ENCODE peak calls at places on chromosome 18, in six cellular contexts. One of them, this sample, is unnamed.

GRCh38 chr18:48300463-48300961 is 108.7 kb downstream of the ZBTB7C start:
- DNase-seq in GM06990: no peak
- DNase-seq in AG04450: no peak
- DNase-seq in cardiac fibroblast: no peak
- DNase-seq in spleen: peak
- DNase-seq in lower leg skin: peak
- DNase-seq in this sample: no peak

GRCh38 chr18:58545338-58546096 is 83.4 kb downstream of the ALPK2 start:
- DNase-seq in cardiac fibroblast: no peak
- DNase-seq in lower leg skin: no peak
- DNase-seq in spleen: no peak
- DNase-seq in AG04450: no peak
- DNase-seq in GM06990: no peak
- DNase-seq in this sample: no peak

GRCh38 chr18:48924621-48925601 is 25.9 kb downstream of the SMAD7 start:
- DNase-seq in lower leg skin: no peak
- DNase-seq in AG04450: no peak
- DNase-seq in spleen: no peak
- DNase-seq in cardiac fibroblast: no peak
- DNase-seq in GM06990: no peak
- DNase-seq in this sample: no peak

GRCh38 chr18:29147944-29148343 is 971.0 kb upstream of the CDH2 start:
- DNase-seq in AG04450: peak
- DNase-seq in GM06990: no peak
- DNase-seq in spleen: no peak
- DNase-seq in cardiac fibroblast: peak
- DNase-seq in lower leg skin: no peak
- DNase-seq in this sample: no peak

GRCh38 chr18:27861539-27861938 is 315.4 kb downstream of the CDH2 start:
- DNase-seq in GM06990: no peak
- DNase-seq in lower leg skin: no peak
- DNase-seq in AG04450: no peak
- DNase-seq in cardiac fibroblast: no peak
- DNase-seq in spleen: no peak
- DNase-seq in this sample: no peak

GRCh38 chr18:57698571-57699276 is 77.1 kb upstream of the NARS1 start:
- DNase-seq in GM06990: no peak
- DNase-seq in AG04450: peak
- DNase-seq in spleen: no peak
- DNase-seq in cardiac fibroblast: peak
- DNase-seq in lower leg skin: peak
- DNase-seq in this sample: no peak

GRCh38 chr18:37084912-37085311 is 256.0 kb downstream of the KIAA1328 start:
- DNase-seq in AG04450: no peak
- DNase-seq in spleen: no peak
- DNase-seq in lower leg skin: no peak
- DNase-seq in GM06990: no peak
- DNase-seq in cardiac fibroblast: no peak
- DNase-seq in this sample: no peak

GRCh38 chr18:79724299-79725080 is 44.9 kb downstream of the CTDP1 start:
- DNase-seq in lower leg skin: no peak
- DNase-seq in cardiac fibroblast: no peak
- DNase-seq in GM06990: no peak
- DNase-seq in AG04450: no peak
- DNase-seq in spleen: no peak
- DNase-seq in this sample: no peak

GRCh38 chr18:49081511-49082146 is 130.9 kb upstream of the SMAD7 start:
- DNase-seq in cardiac fibroblast: no peak
- DNase-seq in AG04450: no peak
- DNase-seq in GM06990: no peak
- DNase-seq in spleen: no peak
- DNase-seq in lower leg skin: no peak
- DNase-seq in this sample: no peak

GRCh38 chr18:22293417-22293816 is 124.0 kb downstream of the GATA6 start:
- DNase-seq in GM06990: no peak
- DNase-seq in cardiac fibroblast: peak
- DNase-seq in spleen: no peak
- DNase-seq in AG04450: no peak
- DNase-seq in lower leg skin: no peak
- DNase-seq in this sample: no peak

GRCh38 chr18:79518028-79518682 is 122.4 kb downstream of the NFATC1 start:
- DNase-seq in spleen: peak
- DNase-seq in AG04450: no peak
- DNase-seq in GM06990: no peak
- DNase-seq in cardiac fibroblast: no peak
- DNase-seq in lower leg skin: peak
- DNase-seq in this sample: no peak

GRCh38 chr18:68623342-68623741 is 91.6 kb downstream of the TMX3 start:
- DNase-seq in cardiac fibroblast: peak
- DNase-seq in spleen: no peak
- DNase-seq in lower leg skin: no peak
- DNase-seq in GM06990: no peak
- DNase-seq in AG04450: peak
- DNase-seq in this sample: no peak

GRCh38 chr18:3040881-3041280 is 27.9 kb upstream of the LPIN2 start:
- DNase-seq in AG04450: no peak
- DNase-seq in GM06990: no peak
- DNase-seq in cardiac fibroblast: no peak
- DNase-seq in lower leg skin: peak
- DNase-seq in spleen: no peak
- DNase-seq in this sample: no peak

GRCh38 chr18:24731981-24732380 is 271.5 kb downstream of the HRH4 start:
- DNase-seq in cardiac fibroblast: no peak
- DNase-seq in lower leg skin: no peak
- DNase-seq in AG04450: no peak
- DNase-seq in spleen: no peak
- DNase-seq in GM06990: no peak
- DNase-seq in this sample: no peak

GRCh38 chr18:39764848-39765247 is 2190.2 kb upstream of the PIK3C3 start:
- DNase-seq in GM06990: no peak
- DNase-seq in spleen: no peak
- DNase-seq in AG04450: no peak
- DNase-seq in cardiac fibroblast: no peak
- DNase-seq in lower leg skin: no peak
- DNase-seq in this sample: no peak

GRCh38 chr18:55321268-55322175 is 266.5 kb downstream of the TCF4 start:
- DNase-seq in AG04450: peak
- DNase-seq in spleen: peak
- DNase-seq in GM06990: peak
- DNase-seq in lower leg skin: peak
- DNase-seq in cardiac fibroblast: peak
- DNase-seq in this sample: peak

GRCh38 chr18:61194726-61195125 is 138.5 kb upstream of the CDH20 start:
- DNase-seq in AG04450: no peak
- DNase-seq in lower leg skin: no peak
- DNase-seq in GM06990: no peak
- DNase-seq in spleen: no peak
- DNase-seq in cardiac fibroblast: no peak
- DNase-seq in this sample: no peak

GRCh38 chr18:49839012-49839411 is 25.7 kb upstream of the ACAA2 start:
- DNase-seq in cardiac fibroblast: peak
- DNase-seq in lower leg skin: no peak
- DNase-seq in spleen: no peak
- DNase-seq in GM06990: no peak
- DNase-seq in AG04450: no peak
- DNase-seq in this sample: no peak

GRCh38 chr18:43692291-43692690 is 415.0 kb upstream of the SYT4 start:
- DNase-seq in spleen: no peak
- DNase-seq in cardiac fibroblast: peak
- DNase-seq in GM06990: no peak
- DNase-seq in lower leg skin: no peak
- DNase-seq in AG04450: no peak
- DNase-seq in this sample: no peak

GRCh38 chr18:55048892-55049291 is 89.6 kb upstream of the CCDC68 start:
- DNase-seq in AG04450: no peak
- DNase-seq in cardiac fibroblast: peak
- DNase-seq in GM06990: no peak
- DNase-seq in lower leg skin: no peak
- DNase-seq in spleen: no peak
- DNase-seq in this sample: no peak

GRCh38 chr18:44911773-44912172 is 231.1 kb downstream of the SETBP1 start:
- DNase-seq in GM06990: no peak
- DNase-seq in AG04450: no peak
- DNase-seq in spleen: no peak
- DNase-seq in cardiac fibroblast: no peak
- DNase-seq in lower leg skin: no peak
- DNase-seq in this sample: no peak

DNA sequence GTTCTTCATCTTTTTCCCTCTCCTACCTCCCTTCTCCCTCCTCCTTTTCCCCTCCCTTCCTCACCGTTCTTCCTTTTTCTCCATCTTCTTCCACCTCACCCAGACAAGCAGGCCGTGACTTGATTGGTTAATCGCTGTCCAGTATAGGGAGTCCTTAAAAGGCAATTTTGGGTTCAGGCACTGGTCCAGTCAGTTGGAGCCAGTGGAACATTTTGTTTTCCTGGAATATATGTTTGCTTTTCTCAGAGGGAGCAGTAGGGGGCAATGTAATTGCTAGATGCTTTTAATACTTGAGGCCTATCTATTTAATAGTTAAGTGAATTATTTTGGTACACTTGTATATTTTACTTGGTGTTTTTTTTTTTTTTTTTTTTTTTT is 15.0 kb downstream of the ELAC1 start:
- DNase-seq in lower leg skin: no peak
- DNase-seq in cardiac fibroblast: peak
- DNase-seq in AG04450: no peak
- DNase-seq in spleen: no peak
- DNase-seq in GM06990: no peak
- DNase-seq in this sample: no peak
- TF ChIP-seq CTCF in lower leg skin: no peak
- TF ChIP-seq CTCF in cardiac fibroblast: no peak
- TF ChIP-seq CTCF in AG04450: no peak
- TF ChIP-seq CTCF in spleen: no peak
- TF ChIP-seq CTCF in GM06990: no peak
- TF ChIP-seq CTCF in this sample: no peak

DNA sequence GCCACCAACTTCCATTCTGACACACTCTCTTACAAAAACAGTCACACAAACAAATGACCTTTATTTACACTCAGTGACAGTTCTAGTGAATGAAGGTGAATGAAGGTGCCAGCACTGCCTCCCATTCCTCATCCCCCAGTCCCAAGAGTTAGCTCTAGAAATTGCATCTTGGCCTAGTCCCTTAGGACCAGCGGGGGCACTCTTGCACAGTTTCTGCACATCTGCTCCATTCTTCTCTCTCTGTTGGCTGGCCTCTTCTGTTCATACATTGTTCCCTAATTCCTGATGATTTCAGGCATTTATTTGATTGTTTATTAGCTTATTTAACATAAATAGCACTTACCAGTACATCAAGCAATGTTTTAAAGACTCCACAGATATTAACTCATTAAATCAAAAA is 30.9 kb downstream of the GAREM1 start:
- DNase-seq in cardiac fibroblast: no peak
- DNase-seq in lower leg skin: no peak
- DNase-seq in spleen: no peak
- DNase-seq in GM06990: no peak
- DNase-seq in AG04450: no peak
- DNase-seq in this sample: no peak
- TF ChIP-seq CTCF in cardiac fibroblast: peak
- TF ChIP-seq CTCF in lower leg skin: no peak
- TF ChIP-seq CTCF in spleen: no peak
- TF ChIP-seq CTCF in GM06990: peak
- TF ChIP-seq CTCF in AG04450: peak
- TF ChIP-seq CTCF in this sample: no peak

DNA sequence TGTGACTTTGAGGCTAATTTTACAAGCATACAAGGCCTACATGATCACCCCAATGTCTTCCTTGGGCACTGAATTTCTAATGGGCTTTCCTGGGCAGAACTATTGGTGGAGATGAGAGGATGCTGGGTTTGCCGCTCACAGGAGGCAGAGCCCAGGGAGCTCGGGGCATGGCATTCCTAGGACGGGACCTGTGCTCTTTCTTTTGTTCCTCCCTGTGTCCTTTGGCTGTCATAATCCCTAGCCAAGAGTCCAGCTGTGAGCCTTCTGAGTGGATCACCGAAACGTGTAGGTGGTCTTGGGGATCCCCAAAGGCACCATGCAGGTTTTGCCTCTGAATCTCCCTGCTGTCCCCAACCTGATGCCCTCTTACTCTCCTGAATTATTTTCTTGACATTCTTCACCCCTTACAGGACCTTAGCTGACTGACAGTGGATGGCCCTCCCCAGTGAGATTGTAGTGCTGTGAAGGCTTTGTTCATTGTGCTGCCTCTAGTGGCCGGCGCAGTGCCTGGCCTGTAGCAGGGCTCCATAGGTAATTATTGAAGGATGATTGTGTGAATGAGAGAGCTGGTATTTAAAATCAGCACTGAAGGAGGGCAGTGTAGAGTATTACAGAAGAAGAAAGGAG is 221.9 kb downstream of the ZNF407 start:
- DNase-seq in cardiac fibroblast: peak
- DNase-seq in GM06990: no peak
- DNase-seq in spleen: no peak
- DNase-seq in AG04450: no peak
- DNase-seq in lower leg skin: no peak
- DNase-seq in this sample: no peak
- TF ChIP-seq CTCF in cardiac fibroblast: peak
- TF ChIP-seq CTCF in GM06990: peak
- TF ChIP-seq CTCF in spleen: peak
- TF ChIP-seq CTCF in AG04450: peak
- TF ChIP-seq CTCF in lower leg skin: no peak
- TF ChIP-seq CTCF in this sample: peak

GRCh38 chr18:62659698-62660097 is 55.6 kb upstream of the PHLPP1 start:
- DNase-seq in GM06990: no peak
- DNase-seq in spleen: no peak
- DNase-seq in cardiac fibroblast: no peak
- DNase-seq in AG04450: no peak
- DNase-seq in lower leg skin: peak
- DNase-seq in this sample: no peak
- TF ChIP-seq CTCF in GM06990: no peak
- TF ChIP-seq CTCF in spleen: no peak
- TF ChIP-seq CTCF in cardiac fibroblast: no peak
- TF ChIP-seq CTCF in AG04450: no peak
- TF ChIP-seq CTCF in lower leg skin: no peak
- TF ChIP-seq CTCF in this sample: no peak

DNA sequence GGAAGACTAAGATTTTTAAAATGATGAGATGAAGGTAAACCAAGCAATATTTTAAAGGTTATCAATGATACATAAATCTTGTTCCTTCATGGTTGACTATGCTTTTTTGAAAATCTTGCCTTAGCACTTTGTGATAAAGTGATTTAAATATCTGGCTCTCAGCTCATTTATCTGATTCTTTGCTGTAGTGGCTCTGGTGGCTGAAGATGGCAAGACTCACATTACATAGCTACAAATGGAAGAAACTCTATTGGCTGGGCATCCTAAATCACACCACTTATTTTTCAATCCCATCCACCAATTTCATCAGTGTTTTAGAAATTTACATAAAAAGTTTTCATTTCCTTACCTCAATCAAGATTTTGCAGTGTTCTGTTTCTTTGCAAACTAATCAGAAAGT is 16.6 kb upstream of the APCDD1 start:
- DNase-seq in GM06990: no peak
- DNase-seq in spleen: no peak
- DNase-seq in cardiac fibroblast: no peak
- DNase-seq in AG04450: no peak
- DNase-seq in lower leg skin: no peak
- DNase-seq in this sample: no peak
- TF ChIP-seq CTCF in GM06990: no peak
- TF ChIP-seq CTCF in spleen: peak
- TF ChIP-seq CTCF in cardiac fibroblast: no peak
- TF ChIP-seq CTCF in AG04450: no peak
- TF ChIP-seq CTCF in lower leg skin: no peak
- TF ChIP-seq CTCF in this sample: no peak

GRCh38 chr18:32549248-32549842 is 78.7 kb upstream of the GAREM1 start:
- DNase-seq in GM06990: no peak
- DNase-seq in spleen: no peak
- DNase-seq in lower leg skin: no peak
- DNase-seq in cardiac fibroblast: peak
- DNase-seq in AG04450: no peak
- DNase-seq in this sample: no peak
- TF ChIP-seq CTCF in GM06990: peak
- TF ChIP-seq CTCF in spleen: peak
- TF ChIP-seq CTCF in lower leg skin: no peak
- TF ChIP-seq CTCF in cardiac fibroblast: peak
- TF ChIP-seq CTCF in AG04450: peak
- TF ChIP-seq CTCF in this sample: peak